ENCODE peak calls at places on chromosome 3, in six cellular contexts. N is neural progenitor cell; Q is mesothelial cell of epicardium; K is stimulated activated CD4-positive, alpha-beta T cell treated with anti-CD3 and anti-CD28 coated beads, Interleukin-12 subunit alpha, Interleukin-12 subunit beta, amount 100 ng/mL, for 4 hours; Z is globus pallidus; R is COLO829. P is an unnamed sample.

GRCh38 chr3:187456268-187456667 is 88.1 kb downstream of the RTP4 start:
- DNase-seq in N (no peak), Q (no peak), R (no peak), K (no peak), Z (peak; percentile 65), P (peak; percentile 83)

GRCh38 chr3:98733055-98733777 is 29.9 kb upstream of the ST3GAL6 start:
- DNase-seq in R (no peak), Q (peak; percentile 23), K (no peak), N (peak; percentile 67), Z (peak; percentile 37), P (peak; percentile 65)

GRCh38 chr3:27728195-27729087 is 6.3 kb upstream of the EOMES start:
- DNase-seq in R (no peak), Z (no peak), Q (no peak), N (peak; percentile 91), K (no peak), P (no peak)

GRCh38 chr3:20589275-20589674 is 403.3 kb upstream of the SGO1 start:
- DNase-seq in N (no peak), K (no peak), Q (no peak), Z (no peak), R (no peak), P (no peak)

GRCh38 chr3:196440696-196441095 is 8.5 kb upstream of the UBXN7 start:
- DNase-seq in R (no peak), K (no peak), Z (no peak), Q (no peak), N (no peak), P (peak; percentile 2)

GRCh38 chr3:153552887-153553604 is 391.0 kb downstream of the RAP2B start:
- DNase-seq in Z (no peak), K (no peak), Q (no peak), N (no peak), R (no peak), P (no peak)

GRCh38 chr3:42525736-42526345 is 23.4 kb downstream of the VIPR1 start:
- DNase-seq in Z (no peak), K (no peak), Q (no peak), R (no peak), N (no peak), P (no peak)

GRCh38 chr3:171416061-171416460 is 44.1 kb downstream of the TNIK start:
- DNase-seq in N (no peak), Z (no peak), Q (no peak), R (no peak), K (no peak), P (no peak)

GRCh38 chr3:10518506-10519150 is 13.2 kb upstream of the ATP2B2 start:
- DNase-seq in Z (no peak), K (no peak), R (no peak), N (no peak), Q (no peak), P (peak; percentile 36)

GRCh38 chr3:46484911-46485696 is 12.7 kb upstream of the RTP3 start:
- DNase-seq in R (no peak), Q (no peak), Z (no peak), K (no peak), N (no peak), P (no peak)

GRCh38 chr3:24596626-24597025 is 102.0 kb upstream of the THRB start:
- DNase-seq in Q (no peak), K (no peak), Z (no peak), N (no peak), R (no peak), P (no peak)

GRCh38 chr3:127809611-127810010 is 12.7 kb downstream of the MGLL start:
- DNase-seq in Z (no peak), Q (no peak), R (no peak), K (no peak), N (no peak), P (no peak)

GRCh38 chr3:2098398-2099027 is at the start of gene CNTN4:
- DNase-seq in Z (peak; percentile 30), K (peak; percentile 11), R (peak; percentile 44), Q (peak; percentile 88), N (peak; percentile 97), P (peak; percentile 85)

GRCh38 chr3:134364061-134364935 is 9.9 kb downstream of the AMOTL2 start:
- DNase-seq in Q (peak; percentile 94), K (peak; percentile 21), R (peak; percentile 95), N (peak; percentile 97), Z (peak; percentile 89), P (peak; percentile 94)

GRCh38 chr3:183437696-183438564 is 9.5 kb upstream of the MCF2L2 start:
- DNase-seq in R (no peak), N (no peak), Z (no peak), K (no peak), Q (no peak), P (no peak)

GRCh38 chr3:132626955-132627354 is 29.9 kb downstream of the ACKR4 start:
- DNase-seq in Q (no peak), R (no peak), N (no peak), Z (no peak), K (no peak), P (no peak)

GRCh38 chr3:81097894-81098293 is 663.6 kb downstream of the GBE1 start:
- DNase-seq in K (no peak), N (no peak), R (no peak), Z (no peak), Q (no peak), P (no peak)

GRCh38 chr3:158152186-158152585 is 42.3 kb downstream of the RSRC1 start:
- DNase-seq in K (no peak), R (peak; percentile 29), Q (no peak), Z (no peak), N (no peak), P (no peak)